ENCODE peak calls at places on chromosomes 5 and 9, in six cellular contexts. One of them, this sample, is unnamed.

GRCh38 chr9:31103836-31104235 is 1280.6 kb upstream of the ACO1 start:
- DNase-seq in GM23248: no peak
- DNase-seq in LNCaP clone FGC: no peak
- DNase-seq in stomach: no peak
- DNase-seq in left ventricle myocardium inferior: no peak
- DNase-seq in fibroblast of the aortic adventitia: no peak
- DNase-seq in this sample: no peak

GRCh38 chr9:120477534-120478001 is 102.4 kb downstream of the CDK5RAP2 start:
- DNase-seq in GM23248: peak
- DNase-seq in LNCaP clone FGC: peak
- DNase-seq in stomach: peak
- DNase-seq in left ventricle myocardium inferior: peak
- DNase-seq in fibroblast of the aortic adventitia: peak
- DNase-seq in this sample: peak

GRCh38 chr5:175753536-175753890 is 95.6 kb downstream of the HRH2 start:
- DNase-seq in GM23248: no peak
- DNase-seq in LNCaP clone FGC: no peak
- DNase-seq in stomach: no peak
- DNase-seq in left ventricle myocardium inferior: no peak
- DNase-seq in fibroblast of the aortic adventitia: no peak
- DNase-seq in this sample: no peak

GRCh38 chr9:112158629-112159228 is 16.4 kb downstream of the SUSD1 start:
- DNase-seq in GM23248: no peak
- DNase-seq in LNCaP clone FGC: no peak
- DNase-seq in stomach: no peak
- DNase-seq in left ventricle myocardium inferior: no peak
- DNase-seq in fibroblast of the aortic adventitia: no peak
- DNase-seq in this sample: no peak

GRCh38 chr5:140868721-140869554 is at the start of gene PCDHA11:
- DNase-seq in GM23248: peak
- DNase-seq in LNCaP clone FGC: no peak
- DNase-seq in stomach: no peak
- DNase-seq in left ventricle myocardium inferior: no peak
- DNase-seq in fibroblast of the aortic adventitia: no peak
- DNase-seq in this sample: no peak

GRCh38 chr5:145237843-145238242 is 597.3 kb downstream of the PRELID2 start:
- DNase-seq in GM23248: peak
- DNase-seq in LNCaP clone FGC: peak
- DNase-seq in stomach: peak
- DNase-seq in left ventricle myocardium inferior: no peak
- DNase-seq in fibroblast of the aortic adventitia: peak
- DNase-seq in this sample: peak

GRCh38 chr5:53109041-53109435 is 519 bp downstream of the MOCS2 start:
- DNase-seq in GM23248: peak
- DNase-seq in LNCaP clone FGC: peak
- DNase-seq in stomach: no peak
- DNase-seq in left ventricle myocardium inferior: no peak
- DNase-seq in fibroblast of the aortic adventitia: peak
- DNase-seq in this sample: peak

GRCh38 chr5:82073179-82073578 is 101.4 kb downstream of the ATG10 start:
- DNase-seq in GM23248: no peak
- DNase-seq in LNCaP clone FGC: no peak
- DNase-seq in stomach: no peak
- DNase-seq in left ventricle myocardium inferior: no peak
- DNase-seq in fibroblast of the aortic adventitia: peak
- DNase-seq in this sample: no peak

GRCh38 chr5:91486638-91487037 is 103.5 kb upstream of the ARRDC3 start:
- DNase-seq in GM23248: peak
- DNase-seq in LNCaP clone FGC: no peak
- DNase-seq in stomach: no peak
- DNase-seq in left ventricle myocardium inferior: no peak
- DNase-seq in fibroblast of the aortic adventitia: no peak
- DNase-seq in this sample: no peak

GRCh38 chr5:63959177-63959982 is 2.9 kb downstream of the HTR1A start:
- DNase-seq in GM23248: no peak
- DNase-seq in LNCaP clone FGC: no peak
- DNase-seq in stomach: no peak
- DNase-seq in left ventricle myocardium inferior: no peak
- DNase-seq in fibroblast of the aortic adventitia: no peak
- DNase-seq in this sample: no peak

GRCh38 chr5:151707566-151707965 is 20.9 kb upstream of the SPARC start:
- DNase-seq in GM23248: no peak
- DNase-seq in LNCaP clone FGC: no peak
- DNase-seq in stomach: no peak
- DNase-seq in left ventricle myocardium inferior: no peak
- DNase-seq in fibroblast of the aortic adventitia: no peak
- DNase-seq in this sample: no peak

GRCh38 chr5:149410071-149410470 is 31.0 kb upstream of the IL17B start:
- DNase-seq in GM23248: no peak
- DNase-seq in LNCaP clone FGC: no peak
- DNase-seq in stomach: no peak
- DNase-seq in left ventricle myocardium inferior: no peak
- DNase-seq in fibroblast of the aortic adventitia: no peak
- DNase-seq in this sample: no peak
- H3K4me3 ChIP-seq in GM23248: peak
- H3K4me3 ChIP-seq in LNCaP clone FGC: no peak
- H3K4me3 ChIP-seq in stomach: peak
- H3K4me3 ChIP-seq in left ventricle myocardium inferior: peak
- H3K4me3 ChIP-seq in fibroblast of the aortic adventitia: peak
- H3K4me3 ChIP-seq in this sample: no peak

GRCh38 chr5:138448070-138448469 is 9.2 kb downstream of the REEP2 start:
- DNase-seq in GM23248: no peak
- DNase-seq in LNCaP clone FGC: no peak
- DNase-seq in stomach: no peak
- DNase-seq in left ventricle myocardium inferior: no peak
- DNase-seq in fibroblast of the aortic adventitia: no peak
- DNase-seq in this sample: no peak

GRCh38 chr5:138452720-138453119 is 12.6 kb upstream of the EGR1 start:
- DNase-seq in GM23248: no peak
- DNase-seq in LNCaP clone FGC: no peak
- DNase-seq in stomach: no peak
- DNase-seq in left ventricle myocardium inferior: no peak
- DNase-seq in fibroblast of the aortic adventitia: no peak
- DNase-seq in this sample: no peak

GRCh38 chr5:138450971-138451370 is 12.1 kb downstream of the REEP2 start:
- DNase-seq in GM23248: no peak
- DNase-seq in LNCaP clone FGC: no peak
- DNase-seq in stomach: no peak
- DNase-seq in left ventricle myocardium inferior: no peak
- DNase-seq in fibroblast of the aortic adventitia: no peak
- DNase-seq in this sample: no peak

GRCh38 chr5:138448481-138449398 is 9.9 kb downstream of the REEP2 start:
- DNase-seq in GM23248: peak
- DNase-seq in LNCaP clone FGC: no peak
- DNase-seq in stomach: no peak
- DNase-seq in left ventricle myocardium inferior: no peak
- DNase-seq in fibroblast of the aortic adventitia: peak
- DNase-seq in this sample: no peak

DNA sequence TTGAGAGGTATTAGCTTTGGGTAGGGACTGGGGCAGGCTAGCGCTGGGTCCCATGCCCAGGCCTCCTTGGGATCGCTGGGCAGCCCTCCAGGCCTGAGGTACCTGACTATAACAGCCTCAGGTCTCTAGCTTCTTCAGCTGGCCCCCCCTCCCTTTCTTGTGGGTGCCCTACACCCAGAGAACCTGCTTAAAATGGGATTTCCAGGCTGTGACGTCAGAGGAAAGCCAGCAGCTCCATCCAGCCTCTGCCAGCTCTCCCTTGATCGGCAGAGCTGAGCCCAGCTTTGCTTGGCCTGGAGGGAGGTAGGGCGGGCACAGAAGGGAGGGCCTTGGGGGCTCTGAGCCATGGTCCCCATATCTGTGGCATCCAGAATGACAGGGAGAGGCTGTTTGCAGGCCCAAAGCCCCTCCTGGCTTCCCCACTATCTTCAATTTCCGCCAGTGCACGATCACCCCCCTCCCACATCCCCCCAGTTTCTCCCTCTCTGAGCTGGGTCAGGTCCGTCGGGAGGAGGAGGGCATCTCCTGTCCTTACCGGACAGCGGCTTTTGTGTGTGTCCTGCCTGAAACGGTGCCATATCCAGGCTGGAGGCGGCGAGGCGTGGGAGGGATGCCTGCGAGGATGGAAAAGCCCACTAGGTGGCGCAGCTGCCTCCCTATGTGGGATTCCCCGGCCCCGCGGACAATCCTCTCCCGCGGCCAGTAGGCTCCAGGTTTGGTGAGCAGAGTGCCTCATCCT is 10.8 kb downstream of the REEP2 start:
- DNase-seq in GM23248: peak
- DNase-seq in LNCaP clone FGC: no peak
- DNase-seq in stomach: peak
- DNase-seq in left ventricle myocardium inferior: peak
- DNase-seq in fibroblast of the aortic adventitia: peak
- DNase-seq in this sample: no peak
- H3K4me3 ChIP-seq in GM23248: peak
- H3K4me3 ChIP-seq in LNCaP clone FGC: peak
- H3K4me3 ChIP-seq in stomach: no peak
- H3K4me3 ChIP-seq in left ventricle myocardium inferior: no peak
- H3K4me3 ChIP-seq in fibroblast of the aortic adventitia: peak
- H3K4me3 ChIP-seq in this sample: no peak

DNA sequence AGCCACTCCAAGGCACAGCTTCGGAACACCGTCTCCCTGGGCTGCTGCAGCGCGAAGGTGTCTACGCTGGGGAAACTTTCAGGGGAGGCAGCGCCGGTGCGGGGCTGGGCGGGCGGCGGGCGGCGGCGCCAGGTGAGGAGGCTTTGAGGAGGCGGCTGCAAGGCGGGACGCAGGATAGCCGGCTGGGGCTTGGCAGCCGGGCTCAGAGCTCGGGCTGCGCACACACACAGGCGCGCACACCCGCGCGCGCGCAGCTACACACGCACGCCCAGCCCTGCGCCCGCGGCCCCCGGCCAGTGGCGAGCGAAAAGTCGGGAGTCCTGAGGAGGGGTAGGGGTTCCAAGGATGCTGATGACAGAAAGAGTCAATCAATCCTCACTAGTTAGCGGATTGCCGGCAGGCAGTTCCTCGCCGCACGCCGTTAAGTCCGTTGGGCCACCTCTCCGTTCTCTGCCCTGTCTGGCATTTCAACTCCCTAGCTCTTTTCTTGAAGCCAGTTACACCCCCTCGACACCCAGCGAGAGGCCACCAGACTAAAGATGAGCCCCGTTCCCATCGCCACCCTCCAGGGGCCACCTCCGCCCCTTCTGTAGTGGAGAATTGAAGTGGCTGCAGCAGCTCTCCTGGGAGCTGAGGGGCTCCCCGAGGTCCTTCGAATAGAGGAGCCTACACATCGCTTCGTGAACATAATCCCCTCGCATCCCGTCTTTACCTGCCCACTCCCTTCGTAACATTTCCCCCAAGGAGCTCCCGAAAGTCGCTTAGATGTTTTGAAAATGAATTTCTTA is 1640.3 kb upstream of the C9orf72 start:
- DNase-seq in GM23248: no peak
- DNase-seq in LNCaP clone FGC: no peak
- DNase-seq in stomach: peak
- DNase-seq in left ventricle myocardium inferior: no peak
- DNase-seq in fibroblast of the aortic adventitia: no peak
- DNase-seq in this sample: no peak
- H3K4me3 ChIP-seq in GM23248: peak
- H3K4me3 ChIP-seq in LNCaP clone FGC: no peak
- H3K4me3 ChIP-seq in stomach: peak
- H3K4me3 ChIP-seq in left ventricle myocardium inferior: peak
- H3K4me3 ChIP-seq in fibroblast of the aortic adventitia: peak
- H3K4me3 ChIP-seq in this sample: peak

DNA sequence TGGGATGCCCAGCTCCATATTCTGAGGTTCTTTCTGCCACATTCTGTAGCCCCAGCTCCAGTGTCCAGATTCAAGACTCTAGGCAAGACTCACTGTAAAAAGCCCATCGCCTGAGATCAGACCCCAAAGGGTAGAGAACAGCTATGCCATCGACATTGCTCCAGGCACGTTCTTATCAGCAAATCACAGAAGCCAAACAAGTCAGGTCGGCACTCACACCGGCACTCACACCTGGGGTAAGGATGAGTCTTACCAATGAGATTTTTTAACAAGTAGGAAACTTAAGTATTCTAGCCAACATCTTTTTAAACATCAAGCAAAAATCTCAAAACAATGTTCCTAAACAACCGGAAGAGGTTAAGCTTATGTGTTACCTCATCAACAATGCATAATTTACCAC is 2.4 kb downstream of the CDKN2AIPNL start:
- DNase-seq in GM23248: no peak
- DNase-seq in LNCaP clone FGC: no peak
- DNase-seq in stomach: no peak
- DNase-seq in left ventricle myocardium inferior: no peak
- DNase-seq in fibroblast of the aortic adventitia: no peak
- DNase-seq in this sample: no peak
- H3K4me3 ChIP-seq in GM23248: no peak
- H3K4me3 ChIP-seq in LNCaP clone FGC: no peak
- H3K4me3 ChIP-seq in stomach: no peak
- H3K4me3 ChIP-seq in left ventricle myocardium inferior: no peak
- H3K4me3 ChIP-seq in fibroblast of the aortic adventitia: no peak
- H3K4me3 ChIP-seq in this sample: no peak

DNA sequence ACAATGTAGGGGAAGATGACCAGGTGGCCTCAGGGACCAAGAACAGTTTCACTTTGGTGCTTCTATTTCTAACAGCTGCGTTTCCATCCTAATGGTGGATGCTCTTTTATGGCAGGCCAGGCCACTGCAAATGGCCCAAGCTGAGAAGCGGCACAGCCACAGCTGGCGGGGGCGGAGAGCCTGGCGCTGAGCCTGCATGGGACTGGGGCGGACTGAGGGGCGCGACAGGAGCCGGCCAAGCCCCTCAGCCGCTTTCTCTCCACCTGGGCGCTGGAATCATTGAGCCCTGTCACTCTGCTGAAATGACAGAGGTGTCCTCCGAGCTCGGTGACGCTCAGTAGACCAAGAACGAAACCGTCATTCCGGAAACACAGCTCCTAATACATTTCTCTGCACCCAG is 317.3 kb upstream of the PDE4D start:
- DNase-seq in GM23248: peak
- DNase-seq in LNCaP clone FGC: no peak
- DNase-seq in stomach: no peak
- DNase-seq in left ventricle myocardium inferior: no peak
- DNase-seq in fibroblast of the aortic adventitia: no peak
- DNase-seq in this sample: no peak
- H3K4me3 ChIP-seq in GM23248: peak
- H3K4me3 ChIP-seq in LNCaP clone FGC: no peak
- H3K4me3 ChIP-seq in stomach: peak
- H3K4me3 ChIP-seq in left ventricle myocardium inferior: no peak
- H3K4me3 ChIP-seq in fibroblast of the aortic adventitia: no peak
- H3K4me3 ChIP-seq in this sample: no peak

GRCh38 chr5:83720805-83721431 is at the start of gene HAPLN1:
- DNase-seq in GM23248: peak
- DNase-seq in LNCaP clone FGC: no peak
- DNase-seq in stomach: no peak
- DNase-seq in left ventricle myocardium inferior: no peak
- DNase-seq in fibroblast of the aortic adventitia: no peak
- DNase-seq in this sample: no peak
- H3K4me3 ChIP-seq in GM23248: peak
- H3K4me3 ChIP-seq in LNCaP clone FGC: no peak
- H3K4me3 ChIP-seq in stomach: peak
- H3K4me3 ChIP-seq in left ventricle myocardium inferior: peak
- H3K4me3 ChIP-seq in fibroblast of the aortic adventitia: peak
- H3K4me3 ChIP-seq in this sample: peak